ENCODE peak calls at places on chromosomes 7 and 10, in six cellular contexts. I is A549, B is HepG2, R is upper lobe of left lung, X is GM12878, W is K562. O is an unnamed sample.

GRCh38 chr7:29859089-29859488 is 52.8 kb downstream of the WIPF3 start:
- ATAC-seq in B (no peak), X (no peak), R (no peak), W (no peak), I (no peak), O (no peak)

GRCh38 chr7:142355328-142355727 is 97.5 kb upstream of the PRSS58 start:
- ATAC-seq in X (no peak), R (no peak), I (no peak), B (no peak), W (no peak), O (no peak)

GRCh38 chr10:102540023-102540422 is 36.3 kb downstream of the SUFU start:
- ATAC-seq in I (peak), R (peak), X (peak), B (peak), W (peak), O (no peak)

GRCh38 chr10:15361131-15361530 is 10.0 kb downstream of the FAM171A1 start:
- ATAC-seq in I (no peak), W (no peak), B (no peak), X (no peak), R (no peak), O (no peak)

GRCh38 chr10:12394236-12395033 is 45.1 kb downstream of the CAMK1D start:
- ATAC-seq in B (no peak), W (no peak), I (peak), X (no peak), R (no peak), O (no peak)

GRCh38 chr7:154914580-154915380 is 88.1 kb downstream of the PAXIP1 start:
- ATAC-seq in X (no peak), B (no peak), R (no peak), I (no peak), W (no peak), O (no peak)

GRCh38 chr7:23970193-23970592 is 260.2 kb downstream of the STK31 start:
- ATAC-seq in R (no peak), B (peak), W (no peak), X (no peak), I (no peak), O (no peak)

GRCh38 chr7:5689118-5689517 is 92.3 kb downstream of the RNF216 start:
- ATAC-seq in X (no peak), B (no peak), W (no peak), I (no peak), R (no peak), O (peak)

GRCh38 chr10:490891-491571 is 198.4 kb downstream of the DIP2C start:
- ATAC-seq in B (no peak), R (no peak), W (no peak), X (no peak), I (no peak), O (peak)

GRCh38 chr7:138226001-138226476 is 149.8 kb downstream of the AKR1D1 start:
- ATAC-seq in W (peak), R (no peak), B (peak), X (no peak), I (no peak), O (no peak)

GRCh38 chr7:155878674-155879073 is 66.4 kb upstream of the SHH start:
- ATAC-seq in X (no peak), W (no peak), R (peak), I (no peak), B (no peak), O (no peak)

GRCh38 chr10:50544857-50545429 is 78.8 kb downstream of the SGMS1 start:
- ATAC-seq in R (no peak), I (no peak), B (no peak), W (peak), X (no peak), O (no peak)

GRCh38 chr10:29766753-29767152 is 132.0 kb upstream of the SVIL start:
- ATAC-seq in W (no peak), B (no peak), R (no peak), X (no peak), I (no peak), O (no peak)

GRCh38 chr7:107860241-107860961 is 30.6 kb upstream of the DLD start:
- ATAC-seq in R (no peak), X (no peak), B (no peak), W (no peak), I (no peak), O (no peak)

GRCh38 chr7:155762639-155763038 is 49.6 kb downstream of the SHH start:
- ATAC-seq in W (no peak), B (no peak), X (no peak), R (no peak), I (no peak), O (peak)

GRCh38 chr7:7274782-7275181 is 92.4 kb downstream of the C1GALT1 start:
- ATAC-seq in I (no peak), W (peak), X (no peak), B (no peak), R (no peak), O (no peak)

GRCh38 chr7:112509390-112509789 is 28.6 kb downstream of the LSMEM1 start:
- ATAC-seq in I (no peak), R (no peak), W (peak), X (no peak), B (no peak), O (no peak)

GRCh38 chr10:131344747-131345146 is 33.2 kb upstream of the TCERG1L start:
- ATAC-seq in B (no peak), I (no peak), W (no peak), X (no peak), R (no peak), O (no peak)

GRCh38 chr7:132768099-132768498 is 191.8 kb upstream of the PLXNA4 start:
- ATAC-seq in X (no peak), B (no peak), R (no peak), I (no peak), W (no peak), O (no peak)

GRCh38 chr7:156155988-156156733 is 343.9 kb upstream of the SHH start:
- ATAC-seq in W (no peak), X (no peak), I (peak), R (peak), B (peak), O (no peak)

GRCh38 chr10:3136763-3137611 is 35.6 kb downstream of the PITRM1 start:
- ATAC-seq in X (no peak), B (no peak), R (peak), W (no peak), I (no peak), O (peak)

GRCh38 chr10:7553531-7553930 is 113.2 kb downstream of the ITIH5 start:
- ATAC-seq in X (no peak), W (no peak), I (no peak), B (no peak), R (no peak), O (no peak)

GRCh38 chr10:12787297-12787696 is 214.2 kb downstream of the CCDC3 start:
- ATAC-seq in R (no peak), B (no peak), W (no peak), X (no peak), I (no peak), O (no peak)

GRCh38 chr7:116446179-116446855 is 53.2 kb upstream of the CAV2 start:
- ATAC-seq in B (no peak), R (no peak), I (no peak), X (no peak), W (peak), O (peak)
- TF ChIP-seq EP300 in B (no peak), R (no peak), I (no peak), X (no peak), W (no peak), O (no peak)

GRCh38 chr10:95503526-95503925 is 57.6 kb downstream of the SORBS1 start:
- ATAC-seq in X (no peak), R (no peak), B (no peak), I (no peak), W (no peak), O (no peak)

GRCh38 chr10:95500649-95501048 is 60.5 kb downstream of the SORBS1 start:
- ATAC-seq in R (no peak), I (no peak), X (no peak), B (no peak), W (no peak), O (peak)

GRCh38 chr10:95501203-95502094 is 59.7 kb downstream of the SORBS1 start:
- ATAC-seq in B (peak), W (peak), I (no peak), R (no peak), X (no peak), O (no peak)

GRCh38 chr10:95503012-95503411 is 58.2 kb downstream of the SORBS1 start:
- ATAC-seq in X (no peak), I (no peak), R (no peak), B (peak), W (no peak), O (peak)

DNA sequence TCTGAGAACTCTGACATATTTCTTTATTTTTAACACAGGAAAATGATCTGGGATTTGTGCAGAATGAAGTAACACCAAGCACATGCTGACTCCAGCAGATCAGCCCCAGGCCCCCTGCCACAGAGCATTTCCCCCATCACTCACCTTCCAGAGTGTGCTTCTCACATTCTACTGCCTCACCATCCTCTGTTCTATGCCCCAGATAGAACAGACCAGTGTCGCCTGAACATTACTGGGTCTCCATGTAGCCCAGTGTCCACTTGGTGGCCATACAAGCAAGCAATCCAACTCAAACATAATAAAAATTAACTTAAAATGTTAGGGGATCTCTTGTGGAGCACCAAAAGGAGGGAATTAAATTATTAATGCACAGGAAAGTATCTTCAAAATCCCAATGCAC is 58.8 kb downstream of the SORBS1 start:
- ATAC-seq in W (peak), X (no peak), R (no peak), B (peak), I (no peak), O (no peak)
- H3K27ac ChIP-seq in W (no peak), X (no peak), R (no peak), B (peak), I (no peak), O (peak)

GRCh38 chr10:95478935-95479334 is 82.2 kb downstream of the SORBS1 start:
- ATAC-seq in I (no peak), W (no peak), X (no peak), R (no peak), B (no peak), O (peak)
- TF ChIP-seq EP300 in I (no peak), W (no peak), X (no peak), R (peak), B (no peak), O (no peak)

DNA sequence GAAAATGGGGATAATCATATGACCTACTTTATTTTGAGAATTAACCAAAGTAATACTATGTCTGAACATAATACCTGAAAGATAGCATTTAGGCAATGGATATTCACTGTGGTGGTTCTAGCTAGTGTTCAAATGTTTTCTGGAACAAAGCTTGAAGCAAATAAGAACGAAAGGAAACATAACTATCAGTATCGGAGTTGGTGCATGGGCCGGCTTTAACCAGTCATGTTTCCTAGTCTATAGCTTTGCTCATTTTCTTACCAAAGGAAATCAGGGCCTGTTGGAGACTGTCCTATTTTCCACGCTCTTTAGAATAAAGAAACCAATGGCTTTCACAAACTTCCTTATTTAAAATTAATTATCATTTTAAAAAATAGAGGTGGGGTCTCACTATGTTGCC is 8.9 kb downstream of the IL2RA start:
- ATAC-seq in R (no peak), B (no peak), I (no peak), W (no peak), X (no peak), O (no peak)
- H3K27ac ChIP-seq in R (peak), B (no peak), I (no peak), W (no peak), X (no peak), O (peak)

DNA sequence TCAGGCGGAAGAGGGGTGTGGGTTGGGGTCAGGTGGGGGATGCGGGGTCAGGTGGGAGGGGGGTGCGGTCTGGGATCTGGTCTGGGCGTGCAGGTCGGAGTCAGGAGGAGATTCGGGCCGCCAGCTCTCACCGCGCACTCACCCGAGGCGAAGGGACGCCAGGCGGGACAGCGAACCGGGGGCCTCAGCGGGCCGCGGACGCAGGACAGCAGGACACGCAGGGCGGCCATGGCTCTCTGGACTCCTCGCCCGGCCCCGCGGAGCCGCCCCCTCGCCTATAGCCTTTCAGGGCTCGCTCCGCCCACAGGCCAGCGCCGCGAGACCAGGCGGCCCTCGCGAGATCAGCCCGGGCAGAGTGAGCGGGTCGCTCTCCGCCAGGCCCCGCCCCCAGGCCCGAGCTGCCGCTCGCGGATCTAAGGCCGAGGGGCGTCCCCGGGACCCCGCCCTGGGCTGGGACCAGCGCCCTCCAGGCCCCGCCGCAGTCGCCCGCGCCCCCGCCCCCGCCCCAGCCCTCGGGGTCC is at the start of gene ECHS1:
- ATAC-seq in X (peak), I (peak), R (peak), B (peak), W (peak), O (peak)
- TF ChIP-seq EP300 in X (no peak), I (no peak), R (no peak), B (no peak), W (no peak), O (no peak)

GRCh38 chr7:130925136-130925794 is 191.3 kb upstream of the KLF14 start:
- ATAC-seq in I (peak), X (no peak), B (peak), R (no peak), W (peak), O (no peak)
- H3K27ac ChIP-seq in I (peak), X (no peak), B (peak), R (peak), W (peak), O (peak)

GRCh38 chr7:92057375-92057774 is 76.9 kb downstream of the CYP51A1 start:
- ATAC-seq in B (no peak), R (no peak), W (no peak), I (no peak), X (no peak), O (no peak)
- TF ChIP-seq EP300 in B (no peak), R (no peak), W (no peak), I (no peak), X (no peak), O (no peak)